ENCODE peak calls at places on chromosome 9, in seven cellular contexts. One of them, this sample, is unnamed.

GRCh38 chr9:114098021-114098659 is 952 bp downstream of the KIF12 start:
- DNase-seq in ELR: peak; percentile 20
- DNase-seq in midbrain: no peak
- DNase-seq in germinal center: no peak
- DNase-seq in heart right ventricle: no peak
- DNase-seq in ovary: peak; percentile 49
- DNase-seq in left lobe of liver: peak; percentile 66
- DNase-seq in this sample: no peak

GRCh38 chr9:120306088-120306487 is 273.9 kb downstream of the CDK5RAP2 start:
- DNase-seq in ELR: no peak
- DNase-seq in midbrain: no peak
- DNase-seq in germinal center: no peak
- DNase-seq in heart right ventricle: no peak
- DNase-seq in ovary: no peak
- DNase-seq in left lobe of liver: no peak
- DNase-seq in this sample: no peak

GRCh38 chr9:122028089-122028488 is 65.0 kb downstream of the TTLL11 start:
- DNase-seq in ELR: no peak
- DNase-seq in midbrain: no peak
- DNase-seq in germinal center: no peak
- DNase-seq in heart right ventricle: no peak
- DNase-seq in ovary: no peak
- DNase-seq in left lobe of liver: no peak
- DNase-seq in this sample: no peak

GRCh38 chr9:70421272-70422180 is 7.1 kb upstream of the KLF9 start:
- DNase-seq in ELR: peak; percentile 13
- DNase-seq in midbrain: peak; percentile 63
- DNase-seq in germinal center: peak; percentile 18
- DNase-seq in heart right ventricle: peak; percentile 42
- DNase-seq in ovary: peak; percentile 33
- DNase-seq in left lobe of liver: peak; percentile 49
- DNase-seq in this sample: no peak

GRCh38 chr9:108722396-108722795 is 133.4 kb downstream of the ACTL7B start:
- DNase-seq in ELR: no peak
- DNase-seq in midbrain: no peak
- DNase-seq in germinal center: no peak
- DNase-seq in heart right ventricle: no peak
- DNase-seq in ovary: no peak
- DNase-seq in left lobe of liver: no peak
- DNase-seq in this sample: no peak

GRCh38 chr9:80410106-80410505 is 838.3 kb downstream of the TLE4 start:
- DNase-seq in ELR: no peak
- DNase-seq in midbrain: peak; percentile 6
- DNase-seq in germinal center: no peak
- DNase-seq in heart right ventricle: peak; percentile 5
- DNase-seq in ovary: peak; percentile 14
- DNase-seq in left lobe of liver: no peak
- DNase-seq in this sample: no peak

GRCh38 chr9:131727184-131727785 is 12.6 kb downstream of the RAPGEF1 start:
- DNase-seq in ELR: peak; percentile 70
- DNase-seq in midbrain: no peak
- DNase-seq in germinal center: no peak
- DNase-seq in heart right ventricle: no peak
- DNase-seq in ovary: no peak
- DNase-seq in left lobe of liver: no peak
- DNase-seq in this sample: peak; percentile 50

GRCh38 chr9:91857831-91858669 is 92.0 kb downstream of the ROR2 start:
- DNase-seq in ELR: no peak
- DNase-seq in midbrain: no peak
- DNase-seq in germinal center: no peak
- DNase-seq in heart right ventricle: no peak
- DNase-seq in ovary: no peak
- DNase-seq in left lobe of liver: no peak
- DNase-seq in this sample: no peak

GRCh38 chr9:137429974-137430722 is 7.0 kb downstream of the NOXA1 start:
- DNase-seq in ELR: no peak
- DNase-seq in midbrain: no peak
- DNase-seq in germinal center: peak; percentile 67
- DNase-seq in heart right ventricle: no peak
- DNase-seq in ovary: peak; percentile 64
- DNase-seq in left lobe of liver: peak; percentile 46
- DNase-seq in this sample: no peak

GRCh38 chr9:133262226-133262625 is 12.8 kb downstream of the ABO start:
- DNase-seq in ELR: no peak
- DNase-seq in midbrain: no peak
- DNase-seq in germinal center: no peak
- DNase-seq in heart right ventricle: no peak
- DNase-seq in ovary: no peak
- DNase-seq in left lobe of liver: peak; percentile 29
- DNase-seq in this sample: no peak

GRCh38 chr9:34628656-34629491 is at the start of gene ARID3C:
- DNase-seq in ELR: no peak
- DNase-seq in midbrain: no peak
- DNase-seq in germinal center: peak; percentile 62
- DNase-seq in heart right ventricle: no peak
- DNase-seq in ovary: no peak
- DNase-seq in left lobe of liver: peak; percentile 74
- DNase-seq in this sample: no peak